ENCODE peak calls at places on chromosomes 6 and 20, in five cellular contexts. Y is retinal pigment epithelial cell, C is activated B cell treated with CpG ODN at 0.5 μM for 24 hours, J is GM12864, E is psoas muscle. G is an unnamed sample.

GRCh38 chr20:38286586-38287502 is 17.1 kb upstream of the BPI start:
- DNase-seq in Y (no peak), C (no peak), J (no peak), E (no peak), G (no peak)

GRCh38 chr6:18997375-18997826 is 610.3 kb downstream of the RNF144B start:
- DNase-seq in Y (peak), C (no peak), J (no peak), E (no peak), G (peak)

GRCh38 chr6:8029243-8029870 is 34.8 kb downstream of the BLOC1S5 start:
- DNase-seq in Y (no peak), C (no peak), J (no peak), E (no peak), G (no peak)

GRCh38 chr6:155272353-155273222 is 8.8 kb downstream of the CLDN20 start:
- DNase-seq in Y (no peak), C (no peak), J (no peak), E (no peak), G (no peak)

GRCh38 chr20:2619961-2620595 is 32.4 kb upstream of the NOP56 start:
- DNase-seq in Y (peak), C (no peak), J (no peak), E (no peak), G (no peak)

GRCh38 chr6:92748131-92748530 is 671.2 kb downstream of the EPHA7 start:
- DNase-seq in Y (no peak), C (no peak), J (no peak), E (no peak), G (no peak)

GRCh38 chr6:127969701-127970100 is 68.8 kb upstream of the THEMIS start:
- DNase-seq in Y (no peak), C (no peak), J (no peak), E (no peak), G (no peak)

GRCh38 chr6:111592726-111593515 is 12.8 kb downstream of the TRAF3IP2 start:
- DNase-seq in Y (no peak), C (no peak), J (no peak), E (no peak), G (no peak)

GRCh38 chr20:31945790-31946189 is 6.1 kb downstream of the PDRG1 start:
- DNase-seq in Y (no peak), C (no peak), J (no peak), E (peak), G (no peak)

GRCh38 chr6:96116674-96117073 is 100.9 kb downstream of the FUT9 start:
- DNase-seq in Y (no peak), C (no peak), J (no peak), E (no peak), G (no peak)

GRCh38 chr20:12394786-12395185 is 477.1 kb downstream of the BTBD3 start:
- DNase-seq in Y (no peak), C (no peak), J (no peak), E (no peak), G (no peak)

GRCh38 chr6:106173480-106173879 is 87.3 kb downstream of the PRDM1 start:
- DNase-seq in Y (no peak), C (no peak), J (no peak), E (no peak), G (no peak)

GRCh38 chr6:43817192-43817591 is 47.2 kb downstream of the VEGFA start:
- DNase-seq in Y (no peak), C (no peak), J (no peak), E (peak), G (peak)
- TF ChIP-seq CTCF in Y (peak), C (no peak), J (peak), E (peak), G (peak)

GRCh38 chr20:34774431-34774830 is 51.0 kb downstream of the NCOA6 start:
- DNase-seq in Y (no peak), C (no peak), J (no peak), E (no peak), G (no peak)

GRCh38 chr20:34776177-34776576 is 49.3 kb downstream of the NCOA6 start:
- DNase-seq in Y (no peak), C (no peak), J (no peak), E (no peak), G (no peak)

GRCh38 chr20:34773726-34774125 is 51.7 kb downstream of the NCOA6 start:
- DNase-seq in Y (no peak), C (no peak), J (no peak), E (no peak), G (no peak)

GRCh38 chr20:34772437-34772836 is 53.0 kb downstream of the NCOA6 start:
- DNase-seq in Y (no peak), C (no peak), J (no peak), E (no peak), G (no peak)

DNA sequence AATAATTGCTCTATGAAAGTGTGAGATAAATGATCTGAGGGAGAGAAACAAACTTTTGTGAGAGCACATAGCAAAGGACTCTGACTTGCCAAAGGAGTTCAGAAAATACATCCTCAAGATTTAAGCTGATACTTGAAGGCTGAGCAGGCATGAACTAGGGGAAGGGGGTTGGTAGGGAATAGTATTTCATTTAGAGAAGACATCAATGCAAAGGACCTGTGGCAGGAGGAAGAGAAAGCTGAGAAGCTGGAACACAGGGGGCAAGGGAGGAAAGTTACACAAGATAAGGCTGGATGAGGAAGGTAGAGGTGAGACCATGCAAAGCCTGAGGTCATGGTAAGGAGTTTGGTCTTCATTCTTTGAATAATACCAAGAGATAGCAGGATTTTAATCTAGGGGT is 50.6 kb downstream of the NCOA6 start:
- DNase-seq in Y (no peak), C (no peak), J (no peak), E (no peak), G (no peak)
- TF ChIP-seq CTCF in Y (no peak), C (no peak), J (no peak), E (no peak), G (no peak)

GRCh38 chr20:60295214-60295613 is 337.0 kb downstream of the CDH26 start:
- DNase-seq in Y (no peak), C (no peak), J (no peak), E (no peak), G (no peak)

GRCh38 chr20:60297649-60298048 is 339.4 kb downstream of the CDH26 start:
- DNase-seq in Y (no peak), C (no peak), J (no peak), E (no peak), G (no peak)

GRCh38 chr20:60298647-60299046 is 340.4 kb downstream of the CDH26 start:
- DNase-seq in Y (no peak), C (no peak), J (no peak), E (no peak), G (no peak)

GRCh38 chr20:60292001-60292520 is 333.8 kb downstream of the CDH26 start:
- DNase-seq in Y (no peak), C (no peak), J (no peak), E (no peak), G (no peak)

DNA sequence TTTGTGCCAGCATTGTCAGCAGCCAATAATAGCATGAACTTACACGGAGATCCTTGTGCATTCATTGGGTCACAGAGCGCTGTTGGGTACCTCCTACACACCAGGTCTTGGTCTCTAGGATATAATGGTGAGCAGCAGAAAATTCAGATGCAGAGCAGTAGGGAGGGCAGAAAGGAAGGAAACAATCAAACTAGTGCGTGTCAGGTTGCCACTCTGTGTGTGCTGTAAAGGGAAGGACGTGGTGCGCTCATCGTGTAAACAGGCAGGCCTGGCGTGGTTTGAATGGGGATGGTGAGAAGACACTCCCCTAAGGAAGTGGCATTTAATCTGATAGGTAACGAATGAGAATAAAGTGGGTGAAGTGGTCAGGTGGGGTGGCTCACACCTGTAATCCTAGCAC is 336.4 kb downstream of the CDH26 start:
- DNase-seq in Y (no peak), C (no peak), J (no peak), E (no peak), G (no peak)
- TF ChIP-seq CTCF in Y (no peak), C (no peak), J (no peak), E (no peak), G (no peak)

DNA sequence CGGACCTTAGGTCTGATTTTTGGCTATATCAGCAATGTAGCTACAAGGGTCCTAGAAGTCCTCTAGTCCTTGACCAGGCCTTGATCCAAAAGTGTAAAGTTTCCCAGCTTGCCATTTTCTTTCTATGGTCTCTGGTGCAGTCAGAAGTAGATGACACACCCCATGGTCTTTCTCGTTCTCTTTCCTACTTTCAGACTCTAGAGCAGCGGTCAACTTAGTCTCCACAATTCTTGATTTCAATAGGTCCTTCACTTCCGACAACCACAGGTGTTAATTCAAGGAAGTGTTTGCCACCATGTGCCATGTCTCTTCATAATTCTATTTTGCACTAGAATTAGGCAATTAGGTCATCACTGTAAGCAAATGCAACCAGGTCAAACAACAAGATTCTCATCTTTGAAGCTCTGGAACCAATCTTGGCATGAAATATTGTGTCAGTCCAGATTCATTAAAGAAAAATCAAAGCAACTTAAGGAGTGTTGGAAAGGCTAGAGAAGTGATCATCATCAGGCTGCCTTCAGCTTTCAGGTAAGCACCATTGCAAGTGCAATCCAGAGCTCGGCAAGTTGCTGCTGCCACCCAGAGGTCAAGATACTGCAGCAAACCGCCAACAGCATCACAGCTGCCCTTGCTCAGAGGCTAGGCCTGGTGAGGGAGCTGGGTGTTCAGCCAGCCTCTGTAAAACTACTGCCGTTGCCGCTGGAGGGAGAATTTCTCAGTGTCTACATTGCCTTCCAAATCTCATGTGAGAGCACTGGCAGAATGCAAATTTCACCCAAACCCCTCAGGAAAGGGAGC is 5.6 kb upstream of the SYNE1 start:
- DNase-seq in Y (no peak), C (no peak), J (peak), E (peak), G (no peak)
- TF ChIP-seq CTCF in Y (peak), C (no peak), J (peak), E (peak), G (peak)

GRCh38 chr20:17723301-17723691 is 23.5 kb downstream of the BANF2 start:
- DNase-seq in Y (no peak), C (no peak), J (no peak), E (no peak), G (no peak)

GRCh38 chr20:17722493-17723300 is 22.9 kb downstream of the BANF2 start:
- DNase-seq in Y (no peak), C (no peak), J (no peak), E (no peak), G (no peak)

GRCh38 chr20:17725094-17725835 is 25.5 kb downstream of the BANF2 start:
- DNase-seq in Y (no peak), C (no peak), J (no peak), E (no peak), G (no peak)

GRCh38 chr20:17720755-17721154 is 21.0 kb downstream of the BANF2 start:
- DNase-seq in Y (no peak), C (no peak), J (no peak), E (no peak), G (no peak)

DNA sequence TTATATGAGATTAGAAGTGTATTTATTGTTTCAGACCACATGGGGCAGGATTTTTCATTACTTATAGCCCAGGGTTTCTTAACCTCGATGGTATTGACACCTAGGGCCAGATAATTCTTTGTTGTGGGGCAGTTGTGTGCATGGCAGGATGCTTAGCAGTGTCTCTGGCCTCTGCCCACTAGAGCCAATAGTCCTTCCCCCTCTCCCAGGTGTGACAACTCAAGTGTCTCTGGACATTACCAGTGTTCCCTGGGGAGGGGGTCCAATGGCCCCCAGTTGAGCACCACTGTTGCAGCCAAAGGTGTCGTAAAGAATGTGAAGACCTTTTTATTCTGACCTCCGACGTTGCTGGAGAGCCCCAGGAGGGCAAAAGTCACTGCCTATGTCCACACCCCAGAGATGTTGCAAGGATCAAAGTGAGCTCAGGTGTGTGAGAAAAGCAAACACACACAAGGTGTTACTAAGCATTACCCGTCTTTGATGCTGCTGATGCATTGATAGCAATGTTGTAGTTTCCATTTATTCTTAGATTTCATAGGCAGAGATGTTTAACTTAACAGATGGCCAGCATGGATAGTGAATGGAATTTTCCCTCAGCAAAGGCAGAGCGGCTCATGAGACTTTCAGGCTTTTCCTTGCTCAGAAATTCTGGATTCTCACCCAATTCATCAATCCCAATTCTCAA is 22.2 kb downstream of the BANF2 start:
- DNase-seq in Y (no peak), C (no peak), J (no peak), E (no peak), G (no peak)
- TF ChIP-seq CTCF in Y (peak), C (no peak), J (no peak), E (no peak), G (no peak)

GRCh38 chr6:38933426-38933825 is 115.2 kb upstream of the GLP1R start:
- DNase-seq in Y (no peak), C (no peak), J (no peak), E (no peak), G (no peak)
- TF ChIP-seq CTCF in Y (peak), C (no peak), J (no peak), E (no peak), G (peak)

DNA sequence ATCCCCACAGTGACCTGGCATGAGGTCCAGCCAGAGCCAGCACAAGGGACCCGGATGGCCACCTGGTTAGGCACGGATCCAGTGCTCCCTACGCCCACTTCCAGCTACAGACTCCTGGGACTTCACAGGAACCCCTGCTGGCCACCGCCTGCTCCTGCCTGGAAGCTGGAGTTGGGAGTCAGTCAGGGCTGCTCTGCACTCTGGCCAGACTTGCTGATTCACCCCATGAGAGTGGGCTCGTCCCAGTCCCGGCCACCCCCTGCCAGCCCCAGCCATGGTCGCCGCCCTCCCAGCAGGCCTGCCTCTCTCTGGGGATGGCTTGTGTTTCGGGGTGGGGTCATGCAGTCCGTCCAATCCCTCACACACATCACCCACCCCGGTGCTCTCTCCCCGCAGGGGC is 125.8 kb downstream of the DLL1 start:
- DNase-seq in Y (no peak), C (no peak), J (no peak), E (peak), G (no peak)
- TF ChIP-seq CTCF in Y (no peak), C (no peak), J (no peak), E (no peak), G (no peak)

DNA sequence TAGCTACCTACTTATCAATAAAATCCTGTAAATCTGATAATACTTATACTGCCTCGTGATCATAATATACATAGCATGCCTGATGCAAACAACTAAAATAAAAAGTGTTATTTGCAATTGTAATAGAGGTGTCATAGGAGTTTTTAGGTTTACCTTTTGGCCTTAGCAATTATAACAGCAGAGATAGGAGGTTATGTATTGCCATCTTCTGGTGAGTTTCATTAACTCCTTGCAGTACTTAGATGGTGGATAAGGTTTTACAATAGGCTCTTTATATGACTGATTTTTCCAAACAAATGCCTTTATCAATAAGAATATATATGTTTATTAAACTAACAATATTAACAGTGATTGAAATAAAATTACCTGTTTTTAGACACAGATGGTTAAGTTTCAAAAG is 27.8 kb upstream of the MYCT1 start:
- DNase-seq in Y (no peak), C (no peak), J (no peak), E (no peak), G (no peak)
- TF ChIP-seq CTCF in Y (peak), C (no peak), J (peak), E (peak), G (peak)

GRCh38 chr20:4896971-4897497 is 104.3 kb downstream of the SLC23A2 start:
- DNase-seq in Y (no peak), C (no peak), J (no peak), E (no peak), G (no peak)
- TF ChIP-seq CTCF in Y (peak), C (no peak), J (peak), E (no peak), G (peak)

G was measured in GM13977.